ENCODE peak calls at places on chromosomes 5 and 9, in six cellular contexts. E is GM23338, Y is GM12878, P is HepG2, U is K562, V is H1. F is an unnamed sample.

GRCh38 chr5:81815318-81815717 is 64.4 kb upstream of the SSBP2 start:
- DNase-seq in E (no peak), P (no peak), U (no peak), V (no peak), Y (no peak), F (no peak)

GRCh38 chr5:139908749-139909148 is 113.1 kb downstream of the PSD2 start:
- DNase-seq in V (no peak), E (no peak), U (no peak), Y (no peak), P (no peak), F (no peak)

GRCh38 chr9:86353591-86354047 is 591 bp downstream of the TUT7 start:
- DNase-seq in U (no peak), E (peak; percentile 43), P (peak; percentile 10), Y (no peak), V (no peak), F (no peak)

GRCh38 chr9:110152704-110153374 is 55.1 kb downstream of the C9orf152 start:
- DNase-seq in P (peak; percentile 63), E (peak; percentile 87), V (peak; percentile 53), Y (no peak), U (peak; percentile 28), F (no peak)

GRCh38 chr9:108142504-108143201 is 653.1 kb upstream of the KLF4 start:
- DNase-seq in E (peak; percentile 39), U (no peak), P (no peak), Y (no peak), V (peak; percentile 45), F (peak; percentile 17)

GRCh38 chr5:82467006-82467561 is 188.9 kb upstream of the RPS23 start:
- DNase-seq in Y (no peak), U (no peak), V (no peak), E (peak; percentile 17), P (no peak), F (no peak)

GRCh38 chr5:6704361-6704851 is 8.8 kb upstream of the TENT4A start:
- DNase-seq in U (no peak), Y (no peak), V (no peak), P (no peak), E (no peak), F (no peak)

GRCh38 chr5:134586866-134587524 is 45.6 kb downstream of the SAR1B start:
- DNase-seq in Y (peak; percentile 45), V (peak; percentile 99), U (peak; percentile 70), P (peak; percentile 81), E (peak; percentile 97), F (peak; percentile 95)

GRCh38 chr9:73093740-73094379 is 57.8 kb upstream of the ANXA1 start:
- DNase-seq in U (no peak), P (no peak), V (no peak), Y (no peak), E (no peak), F (no peak)

GRCh38 chr5:180173875-180174586 is 35.0 kb downstream of the RASGEF1C start:
- DNase-seq in E (no peak), U (no peak), P (no peak), V (no peak), Y (no peak), F (no peak)

GRCh38 chr9:89786650-89787049 is 181.8 kb downstream of the GADD45G start:
- DNase-seq in V (no peak), Y (no peak), E (no peak), P (no peak), U (no peak), F (no peak)

GRCh38 chr5:126364206-126364902 is 58.9 kb upstream of the GRAMD2B start:
- DNase-seq in U (no peak), V (no peak), E (no peak), P (no peak), Y (no peak), F (no peak)

GRCh38 chr9:134343637-134344036 is 17.4 kb downstream of the RXRA start:
- DNase-seq in V (no peak), E (no peak), Y (no peak), U (no peak), P (no peak), F (no peak)

GRCh38 chr5:80933061-80933460 is 27.1 kb upstream of the RASGRF2 start:
- DNase-seq in P (no peak), V (no peak), Y (no peak), E (no peak), U (no peak), F (no peak)

GRCh38 chr5:110751902-110752762 is 13.3 kb downstream of the SLC25A46 start:
- DNase-seq in E (peak; percentile 8), U (no peak), P (no peak), Y (peak; percentile 96), V (no peak), F (no peak)

GRCh38 chr5:107806705-107807104 is 136.0 kb upstream of the EFNA5 start:
- DNase-seq in U (no peak), Y (no peak), E (no peak), P (no peak), V (no peak), F (no peak)

GRCh38 chr5:135236187-135236835 is 162.7 kb downstream of the MACROH2A1 start:
- DNase-seq in E (no peak), P (no peak), U (no peak), V (no peak), Y (no peak), F (no peak)

GRCh38 chr5:63145167-63145566 is 566.5 kb downstream of the LRRC70 start:
- DNase-seq in Y (no peak), E (no peak), U (no peak), V (no peak), P (no peak), F (no peak)

GRCh38 chr9:108041551-108041950 is 552.0 kb upstream of the KLF4 start:
- DNase-seq in Y (no peak), P (no peak), V (no peak), U (no peak), E (no peak), F (no peak)

GRCh38 chr5:55993013-55993412 is 1.8 kb downstream of the IL6ST start:
- DNase-seq in E (peak; percentile 40), V (no peak), P (no peak), Y (no peak), U (no peak), F (no peak)

GRCh38 chr5:86675311-86675710 is 57.6 kb downstream of the COX7C start:
- DNase-seq in V (no peak), E (no peak), U (no peak), Y (no peak), P (no peak), F (no peak)

GRCh38 chr9:109238677-109239076 is 71.6 kb upstream of the FRRS1L start:
- DNase-seq in U (no peak), Y (no peak), P (no peak), V (no peak), E (no peak), F (no peak)

GRCh38 chr5:69083412-69083811 is 10.4 kb upstream of the SLC30A5 start:
- DNase-seq in E (peak; percentile 71), U (peak; percentile 29), Y (no peak), V (peak; percentile 47), P (peak; percentile 62), F (peak; percentile 35)

DNA sequence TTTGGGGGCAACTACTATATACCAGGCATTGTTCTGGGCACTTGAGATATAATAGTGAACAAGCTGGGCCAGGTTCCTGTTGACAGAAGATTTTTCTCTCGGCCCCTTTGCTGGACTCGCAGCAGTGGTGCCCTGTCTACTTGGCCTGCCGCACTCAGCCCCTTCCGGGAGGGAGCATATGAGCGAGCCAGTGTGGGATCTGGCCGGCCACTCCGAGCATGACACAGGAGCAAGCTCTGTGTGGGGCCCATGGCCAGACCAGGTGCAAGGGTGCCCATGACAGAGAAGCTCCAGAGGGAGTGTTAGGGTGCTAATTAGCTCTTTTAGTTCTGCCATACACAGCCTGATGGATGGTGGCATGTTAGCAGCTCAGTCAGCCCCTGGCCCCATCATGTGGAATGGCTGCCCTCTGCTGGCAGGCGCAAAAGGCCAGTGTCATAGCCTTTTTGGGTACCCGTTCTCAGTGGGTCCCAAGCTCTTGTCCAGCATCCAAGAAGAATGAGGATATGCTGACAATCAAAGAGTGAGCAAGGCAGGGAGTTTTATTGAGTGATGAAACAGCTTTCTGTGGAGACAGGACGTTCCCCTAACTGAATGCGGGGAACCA is 9.3 kb upstream of the KIF4B start:
- DNase-seq in Y (no peak), V (peak; percentile 80), U (peak; percentile 18), E (peak; percentile 57), P (peak; percentile 30), F (peak; percentile 69)
- TF ChIP-seq CREB1 in Y (no peak), V (no peak), U (no peak), E (no peak), P (no peak), F (no peak)

DNA sequence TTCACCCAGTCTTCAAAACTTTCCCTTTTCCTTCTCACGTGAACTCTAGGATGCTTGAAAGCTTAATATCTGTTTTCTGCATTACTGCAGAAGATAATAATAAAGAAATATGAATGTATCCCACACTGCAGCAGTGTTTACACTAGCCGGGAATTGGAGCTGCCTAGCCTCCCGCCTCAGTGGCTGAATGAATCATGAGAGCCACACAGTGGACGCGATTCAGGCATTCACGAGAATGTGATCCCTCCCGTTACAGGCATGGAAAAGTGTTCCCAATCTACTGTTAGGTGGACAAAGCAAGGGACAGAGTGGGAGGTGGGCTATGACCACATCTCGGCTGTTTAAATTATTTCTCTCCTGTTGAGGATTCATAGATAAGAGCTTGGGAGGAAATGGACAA is 69.4 kb upstream of the CTSL start:
- DNase-seq in E (no peak), V (no peak), Y (no peak), P (no peak), U (no peak), F (no peak)
- TF ChIP-seq CREB1 in E (no peak), V (no peak), Y (no peak), P (no peak), U (no peak), F (no peak)

GRCh38 chr9:23825700-23826099 is 340 bp downstream of the ELAVL2 start:
- DNase-seq in V (no peak), P (no peak), U (no peak), Y (no peak), E (no peak), F (no peak)

GRCh38 chr9:23826120-23826629 is at the start of gene ELAVL2:
- DNase-seq in Y (peak; percentile 26), U (no peak), V (peak; percentile 96), E (peak; percentile 100), P (no peak), F (peak; percentile 98)

GRCh38 chr9:23830949-23831730 is 5.1 kb upstream of the ELAVL2 start:
- DNase-seq in P (no peak), V (peak; percentile 62), U (no peak), Y (no peak), E (peak; percentile 55), F (peak; percentile 32)

GRCh38 chr9:23830459-23830805 is 4.4 kb upstream of the ELAVL2 start:
- DNase-seq in E (no peak), U (no peak), Y (no peak), V (no peak), P (no peak), F (no peak)

GRCh38 chr9:23829580-23830458 is 3.8 kb upstream of the ELAVL2 start:
- DNase-seq in V (no peak), P (peak; percentile 1), U (no peak), Y (no peak), E (peak; percentile 75), F (no peak)
- TF ChIP-seq CREB1 in V (no peak), P (no peak), U (no peak), Y (no peak), E (no peak), F (no peak)

DNA sequence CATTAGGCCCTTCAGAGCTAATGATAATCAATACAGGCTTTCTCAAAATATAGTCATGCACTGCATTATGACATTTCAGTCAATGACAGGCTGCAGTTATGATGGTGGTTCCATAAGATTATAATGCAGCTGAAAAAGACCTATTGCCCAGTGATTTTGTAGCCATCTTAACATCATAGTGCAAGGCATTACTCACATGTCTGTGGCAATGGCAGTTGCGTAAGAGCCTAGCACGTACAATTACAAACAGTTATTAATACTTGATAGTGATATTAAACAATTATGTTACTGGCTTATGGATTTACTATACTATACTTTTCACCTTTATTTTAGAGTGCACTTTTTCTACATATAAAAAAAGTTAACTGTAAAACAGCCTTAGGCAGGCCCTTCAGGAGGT is 214.8 kb downstream of the ISL1 start:
- DNase-seq in E (no peak), U (no peak), Y (no peak), V (no peak), P (no peak), F (no peak)
- TF ChIP-seq CREB1 in E (no peak), U (no peak), Y (no peak), V (no peak), P (no peak), F (no peak)

F was measured in WTC11.